ENCODE peak calls at places on chromosomes 1 and 21, in four cellular contexts. One of them, this sample, is unnamed.

GRCh38 chr1:71488555-71489252 is 407.9 kb upstream of the ZRANB2 start:
- DNase-seq in central memory CD4-positive, alpha-beta T cell: no peak
- DNase-seq in GOT3: no peak
- DNase-seq in NCI-H2081: no peak
- DNase-seq in this sample: no peak

GRCh38 chr1:59279651-59280050 is 17.2 kb upstream of the FGGY start:
- DNase-seq in central memory CD4-positive, alpha-beta T cell: no peak
- DNase-seq in GOT3: no peak
- DNase-seq in NCI-H2081: no peak
- DNase-seq in this sample: no peak

GRCh38 chr1:84433253-84434080 is 35.2 kb downstream of the DNASE2B start:
- DNase-seq in central memory CD4-positive, alpha-beta T cell: peak
- DNase-seq in GOT3: no peak
- DNase-seq in NCI-H2081: peak
- DNase-seq in this sample: peak

GRCh38 chr1:78676347-78676982 is 26.8 kb downstream of the IFI44 start:
- DNase-seq in central memory CD4-positive, alpha-beta T cell: peak
- DNase-seq in GOT3: no peak
- DNase-seq in NCI-H2081: peak
- DNase-seq in this sample: no peak

GRCh38 chr21:42002421-42002958 is 7.7 kb downstream of the ZBTB21 start:
- DNase-seq in central memory CD4-positive, alpha-beta T cell: peak
- DNase-seq in GOT3: no peak
- DNase-seq in NCI-H2081: no peak
- DNase-seq in this sample: no peak

GRCh38 chr1:26945138-26945537 is 15.1 kb downstream of the KDF1 start:
- DNase-seq in central memory CD4-positive, alpha-beta T cell: no peak
- DNase-seq in GOT3: no peak
- DNase-seq in NCI-H2081: no peak
- DNase-seq in this sample: no peak

GRCh38 chr1:64268653-64269557 is 65.5 kb downstream of the UBE2U start:
- DNase-seq in central memory CD4-positive, alpha-beta T cell: peak
- DNase-seq in GOT3: no peak
- DNase-seq in NCI-H2081: peak
- DNase-seq in this sample: peak

GRCh38 chr1:151508721-151509292 is 2.4 kb upstream of the CGN start:
- DNase-seq in central memory CD4-positive, alpha-beta T cell: no peak
- DNase-seq in GOT3: no peak
- DNase-seq in NCI-H2081: no peak
- DNase-seq in this sample: no peak

GRCh38 chr1:4122513-4123160 is 222.6 kb upstream of the C1orf174 start:
- DNase-seq in central memory CD4-positive, alpha-beta T cell: no peak
- DNase-seq in GOT3: no peak
- DNase-seq in NCI-H2081: no peak
- DNase-seq in this sample: no peak

GRCh38 chr1:222127526-222128152 is 385.8 kb upstream of the DUSP10 start:
- DNase-seq in central memory CD4-positive, alpha-beta T cell: no peak
- DNase-seq in GOT3: no peak
- DNase-seq in NCI-H2081: no peak
- DNase-seq in this sample: no peak

GRCh38 chr1:15014521-15014920 is 139.0 kb upstream of the TMEM51 start:
- DNase-seq in central memory CD4-positive, alpha-beta T cell: no peak
- DNase-seq in GOT3: no peak
- DNase-seq in NCI-H2081: no peak
- DNase-seq in this sample: no peak

GRCh38 chr1:162166934-162167615 is 97.6 kb downstream of the NOS1AP start:
- DNase-seq in central memory CD4-positive, alpha-beta T cell: no peak
- DNase-seq in GOT3: no peak
- DNase-seq in NCI-H2081: peak
- DNase-seq in this sample: no peak

GRCh38 chr1:236888126-236888525 is 93.0 kb downstream of the MTR start:
- DNase-seq in central memory CD4-positive, alpha-beta T cell: no peak
- DNase-seq in GOT3: no peak
- DNase-seq in NCI-H2081: peak
- DNase-seq in this sample: no peak

GRCh38 chr1:7401814-7402547 is 369.1 kb upstream of the VAMP3 start:
- DNase-seq in central memory CD4-positive, alpha-beta T cell: no peak
- DNase-seq in GOT3: no peak
- DNase-seq in NCI-H2081: no peak
- DNase-seq in this sample: no peak

GRCh38 chr21:22791376-22791775 is 1793.2 kb downstream of the NCAM2 start:
- DNase-seq in central memory CD4-positive, alpha-beta T cell: no peak
- DNase-seq in GOT3: no peak
- DNase-seq in NCI-H2081: no peak
- DNase-seq in this sample: no peak

GRCh38 chr1:44786138-44786840 is 1.7 kb downstream of the BEST4 start:
- DNase-seq in central memory CD4-positive, alpha-beta T cell: peak
- DNase-seq in GOT3: no peak
- DNase-seq in NCI-H2081: no peak
- DNase-seq in this sample: peak

GRCh38 chr1:41672173-41672572 is 187.7 kb upstream of the EDN2 start:
- DNase-seq in central memory CD4-positive, alpha-beta T cell: no peak
- DNase-seq in GOT3: no peak
- DNase-seq in NCI-H2081: no peak
- DNase-seq in this sample: no peak

GRCh38 chr21:42186591-42186990 is 32.3 kb upstream of the ABCG1 start:
- DNase-seq in central memory CD4-positive, alpha-beta T cell: no peak
- DNase-seq in GOT3: no peak
- DNase-seq in NCI-H2081: no peak
- DNase-seq in this sample: no peak

GRCh38 chr1:43878854-43879253 is 54.7 kb upstream of the ARTN start:
- DNase-seq in central memory CD4-positive, alpha-beta T cell: no peak
- DNase-seq in GOT3: no peak
- DNase-seq in NCI-H2081: peak
- DNase-seq in this sample: no peak

GRCh38 chr1:234887026-234887910 is 241.4 kb downstream of the TOMM20 start:
- DNase-seq in central memory CD4-positive, alpha-beta T cell: no peak
- DNase-seq in GOT3: no peak
- DNase-seq in NCI-H2081: no peak
- DNase-seq in this sample: peak

GRCh38 chr1:23964790-23965740 is 5.4 kb downstream of the PNRC2 start:
- DNase-seq in central memory CD4-positive, alpha-beta T cell: no peak
- DNase-seq in GOT3: no peak
- DNase-seq in NCI-H2081: no peak
- DNase-seq in this sample: no peak